ENCODE peak calls at places on chromosomes 3 and 15, in seven cellular contexts. V is aorta, B is epithelial cell of esophagus, M is neuronal stem cell, Q is endodermal cell, I is bronchial epithelial cell, D is HL-60. U is an unnamed sample.
A peak's percentile ranks its signal among the peaks of the same experiment; 100 is the strongest.

GRCh38 chr3:105801397-105801796 is 67.4 kb downstream of the CBLB start:
- DNase-seq in B (peak; percentile 47), Q (no peak), M (no peak), D (no peak), I (peak; percentile 65), V (no peak), U (no peak)

GRCh38 chr3:45993421-45994027 is 2.1 kb downstream of the FYCO1 start:
- DNase-seq in B (no peak), Q (no peak), M (no peak), I (no peak), V (no peak), D (no peak), U (no peak)

GRCh38 chr3:182179631-182180030 is 467.9 kb downstream of the SOX2 start:
- DNase-seq in B (peak; percentile 70), D (no peak), V (no peak), I (peak; percentile 79), Q (no peak), M (no peak), U (no peak)

GRCh38 chr3:30162579-30162978 is 443.8 kb upstream of the TGFBR2 start:
- DNase-seq in I (peak; percentile 3), B (peak; percentile 4), D (no peak), M (no peak), Q (no peak), V (no peak), U (no peak)

GRCh38 chr3:128969993-128970740 is 23.7 kb downstream of the CFAP92 start:
- DNase-seq in V (peak; percentile 61), D (peak; percentile 16), Q (peak; percentile 83), B (peak; percentile 38), I (peak; percentile 12), M (peak; percentile 58), U (no peak)

GRCh38 chr15:83920115-83920514 is 266.2 kb downstream of the ADAMTSL3 start:
- DNase-seq in M (no peak), D (no peak), Q (no peak), I (no peak), B (no peak), V (no peak), U (no peak)

GRCh38 chr3:128515967-128516366 is 23.0 kb upstream of the GATA2 start:
- DNase-seq in B (peak; percentile 35), V (no peak), D (no peak), Q (no peak), M (no peak), I (peak; percentile 70), U (no peak)

GRCh38 chr15:51046799-51047449 is 47.8 kb downstream of the TNFAIP8L3 start:
- DNase-seq in M (no peak), V (no peak), I (no peak), Q (no peak), B (no peak), D (no peak), U (no peak)

GRCh38 chr3:111210866-111211564 is 139.4 kb downstream of the NECTIN3 start:
- DNase-seq in D (no peak), V (no peak), Q (peak; percentile 74), I (no peak), B (no peak), M (no peak), U (no peak)

GRCh38 chr3:56839784-56840724 is 38.3 kb upstream of the ARHGEF3 start:
- DNase-seq in D (no peak), B (peak; percentile 98), V (no peak), M (no peak), Q (no peak), I (peak; percentile 98), U (no peak)

GRCh38 chr3:20890124-20890523 is 704.1 kb upstream of the SGO1 start:
- DNase-seq in D (no peak), B (no peak), M (no peak), I (no peak), Q (no peak), V (no peak), U (no peak)

GRCh38 chr15:69410290-69410874 is 3.8 kb upstream of the KIF23 start:
- DNase-seq in M (no peak), Q (peak; percentile 76), D (no peak), V (no peak), I (peak; percentile 79), B (peak; percentile 86), U (no peak)

GRCh38 chr3:150169279-150169970 is 198.7 kb upstream of the PFN2 start:
- DNase-seq in I (peak; percentile 25), B (peak; percentile 40), V (no peak), M (no peak), Q (no peak), D (no peak), U (no peak)

GRCh38 chr3:192482391-192482790 is 244.9 kb downstream of the FGF12 start:
- DNase-seq in D (no peak), B (no peak), I (no peak), V (no peak), M (no peak), Q (no peak), U (no peak)

GRCh38 chr3:12195231-12195630 is 36.5 kb upstream of the TIMP4 start:
- DNase-seq in D (no peak), M (no peak), B (no peak), I (no peak), V (no peak), Q (no peak), U (no peak)

GRCh38 chr15:82572986-82573385 is 32.7 kb upstream of the RPS17 start:
- DNase-seq in V (no peak), M (no peak), B (no peak), I (no peak), D (no peak), Q (no peak), U (no peak)

GRCh38 chr3:135503429-135504083 is 462.0 kb upstream of the PPP2R3A start:
- DNase-seq in M (peak; percentile 82), Q (peak; percentile 97), D (peak; percentile 6), I (peak; percentile 55), V (peak; percentile 49), B (peak; percentile 56), U (peak; percentile 79)

GRCh38 chr3:191329654-191330308 is 545 bp downstream of the UTS2B start:
- DNase-seq in Q (peak; percentile 85), M (peak; percentile 47), D (no peak), V (peak; percentile 64), I (peak; percentile 42), B (peak; percentile 62), U (peak; percentile 80)

DNA sequence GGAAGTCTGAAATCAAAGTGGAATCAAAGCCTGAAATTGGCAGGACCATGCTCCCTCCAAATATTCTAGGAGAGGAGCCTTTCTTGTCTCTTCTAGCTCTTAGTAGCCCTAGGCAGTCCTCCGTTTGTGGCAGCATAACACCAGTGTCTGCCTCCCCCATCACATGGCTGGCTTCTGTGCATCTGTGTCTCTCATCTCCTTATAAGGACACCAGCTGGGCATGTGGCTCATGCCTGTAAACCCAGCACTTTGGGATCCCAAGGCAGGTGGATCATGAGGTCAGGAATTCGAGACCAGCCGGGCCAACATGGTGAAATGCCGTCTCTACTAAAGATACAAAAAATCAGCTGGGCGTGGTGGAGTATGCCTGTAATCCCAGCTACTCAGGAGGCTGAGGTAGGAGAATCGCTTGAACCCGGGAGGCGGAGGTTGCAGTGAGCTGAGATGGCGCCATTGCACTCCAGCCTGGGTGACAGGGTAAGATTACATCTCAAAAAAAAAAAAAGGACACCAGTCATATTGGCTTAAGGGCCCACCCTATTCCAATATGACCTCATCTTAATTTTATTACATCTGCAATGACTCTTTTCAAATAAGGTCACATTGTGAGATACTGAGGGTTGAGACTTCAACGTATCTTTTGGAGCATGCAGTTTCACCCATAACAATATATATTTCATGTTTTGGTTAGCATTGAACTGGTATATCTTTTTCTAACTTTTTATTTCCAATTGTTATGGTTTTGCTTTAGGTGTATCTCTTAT is 148.0 kb upstream of the TPM1 start:
- DNase-seq in D (no peak), M (no peak), Q (peak; percentile 44), B (no peak), I (peak; percentile 18), V (no peak), U (no peak)
- H3K4me3 ChIP-seq in D (no peak overlapping the region), M (no peak overlapping the region), Q (no peak overlapping the region), B (no peak overlapping the region), I (no peak overlapping the region), V (no peak overlapping the region), U (no peak overlapping the region)

GRCh38 chr3:130433306-130433705 is 83.7 kb upstream of the COL6A6 start:
- DNase-seq in I (no peak), D (no peak), V (no peak), M (no peak), Q (no peak), B (no peak), U (no peak)

GRCh38 chr3:130424837-130425236 is 79.4 kb downstream of the COL6A5 start:
- DNase-seq in M (no peak), I (peak; percentile 3), B (no peak), D (no peak), V (no peak), Q (no peak), U (no peak)

GRCh38 chr3:130425484-130425883 is 80.0 kb downstream of the COL6A5 start:
- DNase-seq in V (no peak), Q (no peak), B (no peak), I (no peak), M (no peak), D (no peak), U (no peak)

GRCh38 chr3:130429069-130430023 is 83.9 kb downstream of the COL6A5 start:
- DNase-seq in Q (peak; percentile 69), D (no peak), M (no peak), B (no peak), I (no peak), V (no peak), U (no peak)
- H3K4me3 ChIP-seq in Q (no peak overlapping the region), D (no peak overlapping the region), M (no peak overlapping the region), B (no peak overlapping the region), I (no peak overlapping the region), V (no peak overlapping the region), U (no peak overlapping the region)

GRCh38 chr3:118742760-118743159 is 291.9 kb downstream of the IGSF11 start:
- DNase-seq in M (no peak), D (no peak), I (no peak), B (no peak), V (no peak), Q (no peak), U (no peak)
- H3K4me3 ChIP-seq in M (no peak overlapping the region), D (no peak overlapping the region), I (no peak overlapping the region), B (no peak overlapping the region), V (no peak overlapping the region), Q (no peak overlapping the region), U (no peak overlapping the region)

GRCh38 chr3:108667312-108667711 is 77.8 kb downstream of the DZIP3 start:
- DNase-seq in D (no peak), V (no peak), M (no peak), Q (no peak), B (no peak), I (no peak), U (no peak)

GRCh38 chr3:108662141-108662738 is 72.7 kb downstream of the DZIP3 start:
- DNase-seq in D (peak; percentile 20), Q (peak; percentile 46), V (no peak), I (peak; percentile 64), B (peak; percentile 78), M (peak; percentile 48), U (no peak)

GRCh38 chr3:108664266-108664665 is 74.7 kb downstream of the DZIP3 start:
- DNase-seq in M (no peak), B (no peak), V (no peak), D (no peak), I (no peak), Q (no peak), U (no peak)

GRCh38 chr3:108661699-108662098 is 72.2 kb downstream of the DZIP3 start:
- DNase-seq in M (no peak), B (no peak), D (no peak), V (no peak), Q (no peak), I (no peak), U (no peak)
- H3K4me3 ChIP-seq in M (no peak overlapping the region), B (no peak overlapping the region), D (no peak overlapping the region), V (no peak overlapping the region), Q (no peak overlapping the region), I (no peak overlapping the region), U (no peak overlapping the region)

GRCh38 chr3:124731760-124732159 is 1.5 kb downstream of the UMPS start:
- DNase-seq in V (no peak), M (no peak), Q (no peak), I (peak; percentile 55), D (no peak), B (peak; percentile 37), U (no peak)
- H3K4me3 ChIP-seq in V (no peak overlapping the region), M (peak overlapping the region; percentile 2), Q (peak overlapping the region; percentile 98), I (no peak overlapping the region), D (peak overlapping the region; percentile 90), B (peak overlapping the region; percentile 96), U (no peak overlapping the region)

U was measured in upper lobe of right lung.